ENCODE peak calls at places on chromosome 17, in five cellular contexts. L is Panc1; Z is upper lobe of right lung; A is PC-3; H is activated CD8-positive, alpha-beta T cell treated with anti-CD3 and anti-CD28 coated beads, Interleukin-2, amount 10 ng/mL, durations not matched to agents 7 days and 5 days. O is an unnamed sample.

GRCh38 chr17:66647391-66647983 is 187.4 kb upstream of the CACNG5 start:
- ATAC-seq in L (no peak), Z (no peak), A (no peak), H (no peak), O (no peak)

GRCh38 chr17:19409509-19409908 is 1.5 kb upstream of the RNF112 start:
- ATAC-seq in L (no peak), Z (no peak), A (no peak), H (no peak), O (peak)

GRCh38 chr17:76578376-76578775 is 7.3 kb downstream of the ST6GALNAC2 start:
- ATAC-seq in L (no peak), Z (peak), A (peak), H (no peak), O (peak)

GRCh38 chr17:79951361-79952264 is 84.1 kb downstream of the TBC1D16 start:
- ATAC-seq in L (no peak), Z (peak), A (no peak), H (no peak), O (no peak)

GRCh38 chr17:55320594-55321506 is 56.1 kb downstream of the HLF start:
- ATAC-seq in L (peak), Z (no peak), A (no peak), H (no peak), O (peak)

GRCh38 chr17:63972796-63973195 is at the start of gene SCN4A:
- ATAC-seq in L (no peak), Z (no peak), A (no peak), H (no peak), O (no peak)

GRCh38 chr17:37088459-37088858 is 139.7 kb downstream of the AATF start:
- ATAC-seq in L (no peak), Z (no peak), A (no peak), H (peak), O (peak)

GRCh38 chr17:31598921-31599571 is 207.6 kb downstream of the RAB11FIP4 start:
- ATAC-seq in L (peak), Z (no peak), A (no peak), H (no peak), O (no peak)

GRCh38 chr17:42421479-42422332 is 1.4 kb downstream of the CAVIN1 start:
- ATAC-seq in L (peak), Z (peak), A (no peak), H (peak), O (peak)

GRCh38 chr17:8680850-8681174 is 50.3 kb upstream of the MYH10 start:
- ATAC-seq in L (no peak), Z (no peak), A (no peak), H (no peak), O (no peak)

GRCh38 chr17:42675348-42675983 is 1.3 kb downstream of the PLEKHH3 start:
- ATAC-seq in L (no peak), Z (no peak), A (no peak), H (no peak), O (no peak)

GRCh38 chr17:82228278-82228841 is 482 bp upstream of the SLC16A3 start:
- ATAC-seq in L (peak), Z (peak), A (no peak), H (peak), O (peak)

GRCh38 chr17:6684881-6685767 is 28.0 kb downstream of the SLC13A5 start:
- ATAC-seq in L (no peak), Z (no peak), A (no peak), H (no peak), O (no peak)

GRCh38 chr17:13562271-13562800 is 39.4 kb downstream of the HS3ST3A1 start:
- ATAC-seq in L (peak), Z (peak), A (peak), H (no peak), O (peak)

GRCh38 chr17:74945543-74945942 is 9.8 kb downstream of the OTOP3 start:
- ATAC-seq in L (no peak), Z (no peak), A (no peak), H (no peak), O (no peak)

GRCh38 chr17:80819422-80820164 is 172.0 kb upstream of the CHMP6 start:
- ATAC-seq in L (no peak), Z (peak), A (no peak), H (peak), O (no peak)

GRCh38 chr17:19551148-19551547 is 17.5 kb downstream of the SLC47A1 start:
- ATAC-seq in L (no peak), Z (peak), A (peak), H (no peak), O (no peak)

GRCh38 chr17:2972749-2973148 is 90.7 kb downstream of the OR1D5 start:
- ATAC-seq in L (no peak), Z (no peak), A (no peak), H (no peak), O (peak)

GRCh38 chr17:52831536-52831935 is 673.0 kb upstream of the CA10 start:
- ATAC-seq in L (no peak), Z (no peak), A (no peak), H (no peak), O (no peak)

GRCh38 chr17:17890773-17891759 is 54.3 kb upstream of the SREBF1 start:
- ATAC-seq in L (peak), Z (peak), A (peak), H (peak), O (peak)

O was measured in esophagus mucosa.